ENCODE peak calls at places on chromosomes 16 and 17, in four cellular contexts. J is IMR-90, M is K562, Y is GM12878. E is an unnamed sample.

GRCh38 chr16:70582280-70582978 is 58.8 kb downstream of the SF3B3 start:
- DNase-seq in Y (no peak), J (no peak), M (peak), E (no peak)

GRCh38 chr16:47477680-47478079 is 16.5 kb downstream of the PHKB start:
- DNase-seq in M (no peak), J (peak), Y (no peak), E (no peak)

GRCh38 chr17:33109331-33110072 is 117.9 kb downstream of the SPACA3 start:
- DNase-seq in M (no peak), Y (no peak), J (no peak), E (no peak)

GRCh38 chr16:84500531-84500930 is 3.9 kb downstream of the MEAK7 start:
- DNase-seq in M (no peak), J (no peak), Y (no peak), E (no peak)

GRCh38 chr17:8153550-8153956 is 1.3 kb upstream of the PER1 start:
- DNase-seq in Y (no peak), M (no peak), J (peak), E (peak)

GRCh38 chr16:81627024-81627423 is 152.1 kb upstream of the PLCG2 start:
- DNase-seq in M (no peak), Y (no peak), J (peak), E (no peak)

GRCh38 chr17:8163978-8164814 is 1.4 kb upstream of the VAMP2 start:
- DNase-seq in J (peak), M (peak), Y (no peak), E (no peak)

GRCh38 chr17:6070280-6070894 is at the start of gene WSCD1:
- DNase-seq in M (no peak), Y (no peak), J (no peak), E (no peak)

GRCh38 chr16:1781758-1782407 is 488 bp downstream of the SPSB3 start:
- DNase-seq in Y (no peak), J (peak), M (peak), E (peak)

GRCh38 chr17:39737761-39738567 is at the start of gene GRB7:
- DNase-seq in M (peak), J (no peak), Y (no peak), E (no peak)

GRCh38 chr17:39739020-39739884 is 1.5 kb downstream of the GRB7 start:
- DNase-seq in J (no peak), Y (no peak), M (peak), E (no peak)

GRCh38 chr17:39738568-39738901 is 797 bp downstream of the GRB7 start:
- DNase-seq in M (no peak), Y (no peak), J (no peak), E (no peak)

GRCh38 chr17:39740357-39741111 is 2.8 kb downstream of the GRB7 start:
- DNase-seq in Y (no peak), M (peak), J (peak), E (peak)

GRCh38 chr17:39739885-39740356 is 2.2 kb downstream of the GRB7 start:
- DNase-seq in M (no peak), J (no peak), Y (no peak), E (no peak)
- H3K9ac ChIP-seq in M (no peak), J (no peak), Y (no peak), E (no peak)

GRCh38 chr17:79820959-79821330 is 18.3 kb downstream of the CBX4 start:
- DNase-seq in Y (no peak), M (no peak), J (no peak), E (no peak)

GRCh38 chr17:79819534-79820276 is 19.5 kb downstream of the CBX4 start:
- DNase-seq in M (no peak), Y (no peak), J (no peak), E (no peak)

GRCh38 chr17:79819085-79819484 is 20.2 kb downstream of the CBX4 start:
- DNase-seq in J (no peak), Y (no peak), M (no peak), E (no peak)

GRCh38 chr17:79822583-79823124 is 16.6 kb downstream of the CBX4 start:
- DNase-seq in Y (no peak), J (no peak), M (no peak), E (no peak)

DNA sequence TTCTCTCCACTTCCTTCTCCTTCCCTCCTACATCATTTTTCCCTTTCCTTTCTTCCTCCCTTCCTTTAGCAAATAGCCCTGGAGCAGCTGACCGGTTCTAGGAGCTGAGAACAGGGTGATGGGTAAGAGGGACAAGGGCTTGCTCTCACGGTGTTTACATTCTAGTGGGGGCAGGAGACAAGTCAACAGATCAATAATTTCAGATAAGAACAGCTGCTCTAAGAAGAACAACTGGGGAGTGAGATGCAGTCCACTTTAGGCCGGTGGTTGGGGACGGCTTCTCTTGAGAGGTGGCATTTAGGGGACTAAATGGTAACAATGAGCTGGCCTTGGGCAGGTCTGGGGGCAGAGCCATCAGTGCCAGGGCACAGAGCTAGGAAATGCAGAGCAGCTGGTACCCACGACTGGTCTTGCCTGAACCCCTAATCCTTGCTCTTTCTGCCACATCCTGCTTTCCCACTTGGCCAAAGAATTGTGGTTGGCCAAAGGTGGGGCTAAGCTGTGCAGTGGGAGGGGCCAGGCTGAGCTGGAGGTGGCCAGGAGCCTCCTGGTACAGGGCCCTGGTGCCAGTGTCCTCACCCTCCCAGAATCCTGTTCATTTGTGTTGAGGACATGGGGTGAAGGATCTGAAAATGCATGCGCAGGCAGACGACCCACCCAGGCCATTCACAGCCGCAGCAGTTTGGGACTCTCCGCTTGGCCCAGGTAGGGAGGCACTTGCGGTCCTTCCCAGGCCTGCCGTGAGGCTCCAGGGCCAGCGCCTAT is 17.7 kb downstream of the CBX4 start:
- DNase-seq in Y (no peak), J (no peak), M (peak), E (no peak)
- TF ChIP-seq FOS in Y (no peak), J (no peak), M (no peak), E (no peak)

GRCh38 chr17:4849011-4849536 is 15.9 kb downstream of the MINK1 start:
- DNase-seq in J (no peak), Y (no peak), M (no peak), E (no peak)
- H3K9ac ChIP-seq in J (no peak), Y (no peak), M (no peak), E (no peak)

GRCh38 chr16:67663151-67663876 is 2.6 kb downstream of the PARD6A start:
- DNase-seq in M (no peak), Y (no peak), J (no peak), E (no peak)

GRCh38 chr16:67664871-67665270 is 1.7 kb downstream of the ENKD1 start:
- DNase-seq in Y (no peak), M (no peak), J (no peak), E (no peak)

GRCh38 chr16:67663877-67664222 is 2.7 kb downstream of the ENKD1 start:
- DNase-seq in M (no peak), Y (no peak), J (no peak), E (no peak)

GRCh38 chr16:67665598-67665997 is 952 bp downstream of the ENKD1 start:
- DNase-seq in Y (no peak), J (no peak), M (no peak), E (no peak)

DNA sequence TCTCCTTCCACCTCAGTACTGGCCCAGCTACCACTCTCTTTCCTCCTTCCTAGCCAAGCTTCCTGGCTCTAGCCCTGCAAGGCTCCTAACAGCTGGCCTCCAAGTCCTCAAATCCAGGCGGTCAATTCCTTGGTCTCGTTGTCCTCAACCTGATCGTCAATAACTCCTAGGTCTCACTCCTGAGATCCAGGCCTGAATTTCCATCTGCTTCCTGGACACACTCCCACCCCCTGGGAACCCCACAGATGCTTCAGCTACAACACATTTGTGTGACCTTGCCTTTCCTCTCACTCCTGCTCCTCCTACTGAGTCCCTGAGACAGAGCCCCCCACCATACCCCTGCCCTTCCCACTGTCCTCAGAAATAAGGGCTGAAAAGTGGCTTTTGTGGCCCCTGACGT is 2.3 kb downstream of the ENKD1 start:
- DNase-seq in J (no peak), Y (no peak), M (no peak), E (no peak)
- TF ChIP-seq FOS in J (no peak), Y (no peak), M (no peak), E (no peak)

GRCh38 chr17:40648326-40648968 is 829 bp upstream of the SMARCE1 start:
- DNase-seq in M (no peak), Y (no peak), J (peak), E (peak)
- H3K9ac ChIP-seq in M (peak), Y (peak), J (peak), E (peak)

GRCh38 chr16:90026135-90026534 is 6.9 kb upstream of the DBNDD1 start:
- DNase-seq in M (no peak), J (no peak), Y (no peak), E (no peak)
- TF ChIP-seq FOS in M (no peak), J (no peak), Y (no peak), E (no peak)

DNA sequence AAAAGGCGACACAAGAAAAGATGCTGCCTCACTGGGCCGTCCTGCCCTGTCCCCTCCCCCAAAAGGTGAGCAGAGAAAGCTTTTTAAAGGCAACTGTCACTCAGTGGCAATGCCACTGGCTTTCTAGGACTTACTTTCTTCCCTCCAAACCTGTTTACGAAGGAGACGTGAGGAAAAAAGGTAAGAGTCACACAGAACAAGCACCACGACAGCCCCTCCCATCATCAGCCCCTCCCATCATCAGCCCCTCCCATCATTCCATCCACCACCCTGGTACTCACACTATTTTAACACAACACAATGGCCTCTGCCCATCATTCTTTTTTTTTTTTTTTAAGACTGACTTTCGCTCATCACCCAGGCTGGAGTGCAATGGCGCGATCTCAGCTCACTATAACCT is 77.1 kb downstream of the NXN start:
- DNase-seq in Y (no peak), M (no peak), J (no peak), E (no peak)
- H3K9ac ChIP-seq in Y (no peak), M (no peak), J (no peak), E (no peak)

GRCh38 chr17:49021095-49021767 is 24.0 kb downstream of the IGF2BP1 start:
- DNase-seq in Y (no peak), M (no peak), J (peak), E (peak)

GRCh38 chr17:49024523-49024922 is 27.3 kb downstream of the IGF2BP1 start:
- DNase-seq in J (no peak), Y (no peak), M (no peak), E (no peak)

GRCh38 chr17:49021768-49022103 is 24.6 kb downstream of the IGF2BP1 start:
- DNase-seq in J (no peak), M (no peak), Y (no peak), E (peak)

GRCh38 chr17:49020609-49021008 is 23.4 kb downstream of the IGF2BP1 start:
- DNase-seq in M (no peak), Y (no peak), J (no peak), E (no peak)

DNA sequence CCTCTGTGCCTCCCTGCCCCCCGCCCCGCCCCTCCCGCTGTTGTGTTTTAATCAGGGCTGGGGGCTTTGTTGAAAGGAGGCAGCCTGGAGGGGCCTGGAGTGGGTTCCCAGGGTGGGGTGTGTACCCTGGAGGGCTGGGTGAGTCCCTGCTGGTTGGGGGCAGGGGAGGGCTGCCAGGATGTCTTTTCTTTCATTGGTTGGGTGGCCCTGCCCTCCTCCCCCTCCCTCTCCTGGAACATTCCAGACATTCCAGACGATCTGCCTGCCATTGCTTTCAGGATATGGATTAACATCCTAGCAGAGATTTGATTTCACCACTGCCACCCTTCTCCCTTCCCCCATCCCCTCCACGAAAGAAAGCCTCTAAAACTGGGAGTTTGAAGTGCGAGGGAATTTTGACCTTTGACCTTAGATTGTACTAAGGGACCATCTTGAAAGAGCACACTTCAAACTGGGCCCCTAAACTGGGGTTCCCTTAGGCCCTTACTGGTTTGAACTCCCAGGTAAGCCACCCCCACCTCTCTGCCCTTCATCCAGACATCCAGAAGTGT is 25.3 kb downstream of the IGF2BP1 start:
- DNase-seq in Y (no peak), J (peak), M (peak), E (peak)
- TF ChIP-seq FOS in Y (no peak), J (no peak), M (no peak), E (no peak)

E was measured in endothelial cell of umbilical vein.